ENCODE peak calls at places on chromosomes 12 and 14, in five cellular contexts. X is HEK293T, L is A549, P is HepG2, F is IMR-90. H is an unnamed sample.

GRCh38 chr12:124746649-124747425 is 116.8 kb downstream of the SCARB1 start:
- DNase-seq in X (no peak), L (no peak), P (no peak), F (no peak), H (no peak)

GRCh38 chr12:39389399-39390150 is 53.3 kb downstream of the KIF21A start:
- DNase-seq in X (no peak), L (no peak), P (no peak), F (no peak), H (no peak)

GRCh38 chr12:103839893-103840292 is 1.1 kb downstream of the NT5DC3 start:
- DNase-seq in X (no peak), L (no peak), P (no peak), F (no peak), H (no peak)

GRCh38 chr14:85535316-85535715 is 5.4 kb downstream of the FLRT2 start:
- DNase-seq in X (no peak), L (no peak), P (no peak), F (no peak), H (no peak)

GRCh38 chr12:41264281-41264680 is 76.2 kb downstream of the PDZRN4 start:
- DNase-seq in X (no peak), L (peak; percentile 6), P (peak; percentile 3), F (no peak), H (no peak)

GRCh38 chr12:51874486-51874885 is 13.4 kb upstream of the ANKRD33 start:
- DNase-seq in X (no peak), L (no peak), P (no peak), F (no peak), H (no peak)

GRCh38 chr14:58066115-58066514 is 85.9 kb downstream of the ARMH4 start:
- DNase-seq in X (no peak), L (no peak), P (no peak), F (no peak), H (no peak)

GRCh38 chr14:104891121-104891551 is 26.1 kb downstream of the CEP170B start:
- DNase-seq in X (no peak), L (no peak), P (no peak), F (no peak), H (no peak)

GRCh38 chr12:91319071-91319760 is 136.6 kb upstream of the DCN start:
- DNase-seq in X (no peak), L (no peak), P (no peak), F (no peak), H (no peak)

GRCh38 chr14:56122306-56122705 is 4.1 kb downstream of the PELI2 start:
- DNase-seq in X (no peak), L (no peak), P (no peak), F (peak; percentile 17), H (no peak)

GRCh38 chr12:119797090-119797489 is 80.0 kb downstream of the CIT start:
- DNase-seq in X (no peak), L (no peak), P (no peak), F (no peak), H (no peak)

GRCh38 chr14:64758711-64759554 is 54.7 kb downstream of the PLEKHG3 start:
- DNase-seq in X (no peak), L (peak; percentile 82), P (peak; percentile 72), F (peak; percentile 97), H (no peak)

GRCh38 chr12:49059063-49059384 is 1.6 kb downstream of the KMT2D start:
- DNase-seq in X (no peak), L (no peak), P (no peak), F (no peak), H (no peak)

GRCh38 chr14:101354726-101355125 is 206.6 kb upstream of the DIO3 start:
- DNase-seq in X (no peak), L (no peak), P (no peak), F (no peak), H (no peak)

GRCh38 chr12:87812711-87813110 is 216.5 kb downstream of the C12orf50 start:
- DNase-seq in X (no peak), L (no peak), P (no peak), F (no peak), H (no peak)

GRCh38 chr12:69070319-69071090 is 137.5 kb upstream of the CPM start:
- DNase-seq in X (peak; percentile 72), L (peak; percentile 70), P (peak; percentile 56), F (peak; percentile 71), H (no peak)

GRCh38 chr14:103857256-103857655 is 9.9 kb upstream of the PPP1R13B start:
- DNase-seq in X (no peak), L (no peak), P (no peak), F (no peak), H (no peak)

GRCh38 chr14:104700747-104701215 is 11.4 kb downstream of the INF2 start:
- DNase-seq in X (no peak), L (no peak), P (no peak), F (no peak), H (no peak)

GRCh38 chr14:69038449-69039286 is 59.6 kb upstream of the ACTN1 start:
- DNase-seq in X (peak; percentile 34), L (peak; percentile 77), P (no peak), F (peak; percentile 88), H (no peak)

GRCh38 chr12:88063375-88063774 is 34.2 kb upstream of the C12orf50 start:
- DNase-seq in X (no peak), L (no peak), P (no peak), F (peak; percentile 18), H (no peak)

GRCh38 chr12:116187158-116187511 is 90.4 kb downstream of the MED13L start:
- DNase-seq in X (no peak), L (no peak), P (no peak), F (no peak), H (no peak)

GRCh38 chr14:70555890-70556289 is 21.1 kb upstream of the ADAM20 start:
- DNase-seq in X (no peak), L (no peak), P (no peak), F (peak; percentile 25), H (no peak)

DNA sequence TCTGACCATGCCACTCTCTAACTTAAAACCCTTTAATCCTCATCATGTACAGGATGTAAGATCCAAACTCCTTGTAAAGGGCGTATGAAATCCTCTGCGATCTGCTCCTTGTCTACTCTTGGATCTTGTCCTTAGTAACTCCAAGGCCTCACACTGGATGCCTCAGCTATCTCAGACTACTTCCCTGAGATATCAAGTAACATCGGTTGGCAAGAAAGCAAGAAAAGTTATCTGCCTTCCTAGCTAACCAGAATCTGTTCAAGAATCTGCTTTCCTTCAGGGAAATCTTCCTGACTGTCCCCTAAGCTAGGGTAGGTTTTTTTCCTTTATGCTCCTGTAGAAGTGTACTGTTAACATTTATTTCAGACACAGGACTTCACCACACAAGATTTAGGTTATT is 82.6 kb downstream of the TAOK3 start:
- DNase-seq in X (no peak), L (no peak), P (no peak), F (peak; percentile 87), H (no peak)
- TF ChIP-seq BHLHE40 in X (no peak), L (no peak), P (no peak), F (no peak), H (no peak)

DNA sequence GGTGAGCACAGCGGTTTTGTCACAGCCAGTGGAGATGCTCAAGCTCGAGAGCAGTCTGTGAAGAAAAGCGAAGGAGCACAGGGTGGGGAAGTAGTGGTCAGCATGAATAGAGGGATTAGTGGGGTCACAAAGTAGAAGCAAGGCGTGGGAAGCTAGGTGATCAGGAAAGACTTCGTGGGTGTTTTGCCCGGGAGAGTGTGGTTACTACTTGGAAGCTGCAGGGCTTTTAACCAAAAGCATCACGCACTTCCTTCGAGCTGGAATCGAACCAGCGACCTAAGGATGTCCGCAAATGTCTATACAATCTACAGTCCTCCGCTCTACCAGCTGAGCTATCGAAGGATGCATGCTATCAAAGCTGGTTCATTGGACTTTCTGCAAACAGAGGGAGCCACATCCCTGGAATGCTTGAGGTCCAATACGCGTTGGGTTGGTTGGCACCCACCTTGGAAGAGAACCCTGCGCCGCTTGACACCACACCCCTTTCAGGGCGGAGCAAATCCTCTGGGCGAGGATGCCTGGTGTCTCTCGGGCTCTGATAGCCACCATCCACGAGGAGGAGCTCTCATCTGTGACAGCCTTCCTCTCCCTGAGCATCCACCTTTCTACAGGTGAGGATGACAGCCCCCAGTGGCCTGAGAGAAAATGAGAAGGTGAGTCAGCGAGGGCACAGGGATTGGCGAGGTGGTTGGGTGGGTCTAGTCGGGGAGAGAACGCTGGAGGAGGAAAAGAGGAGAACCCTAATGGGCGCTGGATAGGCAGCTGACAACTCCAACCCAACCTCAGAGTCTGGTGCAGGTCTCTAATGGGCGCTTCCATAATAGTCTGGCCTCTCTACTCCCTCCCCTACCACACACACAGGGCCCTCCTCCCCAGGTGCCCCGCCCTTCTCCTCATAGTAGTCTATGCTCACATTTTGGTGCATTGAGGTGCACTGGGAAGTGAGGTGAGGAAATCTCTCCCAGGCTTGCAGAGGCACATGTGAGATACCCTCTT is 16.0 kb upstream of the OR6S1 start:
- DNase-seq in X (peak; percentile 76), L (peak; percentile 92), P (peak; percentile 56), F (peak; percentile 4), H (no peak)
- TF ChIP-seq BHLHE40 in X (no peak), L (no peak), P (no peak), F (no peak), H (no peak)

DNA sequence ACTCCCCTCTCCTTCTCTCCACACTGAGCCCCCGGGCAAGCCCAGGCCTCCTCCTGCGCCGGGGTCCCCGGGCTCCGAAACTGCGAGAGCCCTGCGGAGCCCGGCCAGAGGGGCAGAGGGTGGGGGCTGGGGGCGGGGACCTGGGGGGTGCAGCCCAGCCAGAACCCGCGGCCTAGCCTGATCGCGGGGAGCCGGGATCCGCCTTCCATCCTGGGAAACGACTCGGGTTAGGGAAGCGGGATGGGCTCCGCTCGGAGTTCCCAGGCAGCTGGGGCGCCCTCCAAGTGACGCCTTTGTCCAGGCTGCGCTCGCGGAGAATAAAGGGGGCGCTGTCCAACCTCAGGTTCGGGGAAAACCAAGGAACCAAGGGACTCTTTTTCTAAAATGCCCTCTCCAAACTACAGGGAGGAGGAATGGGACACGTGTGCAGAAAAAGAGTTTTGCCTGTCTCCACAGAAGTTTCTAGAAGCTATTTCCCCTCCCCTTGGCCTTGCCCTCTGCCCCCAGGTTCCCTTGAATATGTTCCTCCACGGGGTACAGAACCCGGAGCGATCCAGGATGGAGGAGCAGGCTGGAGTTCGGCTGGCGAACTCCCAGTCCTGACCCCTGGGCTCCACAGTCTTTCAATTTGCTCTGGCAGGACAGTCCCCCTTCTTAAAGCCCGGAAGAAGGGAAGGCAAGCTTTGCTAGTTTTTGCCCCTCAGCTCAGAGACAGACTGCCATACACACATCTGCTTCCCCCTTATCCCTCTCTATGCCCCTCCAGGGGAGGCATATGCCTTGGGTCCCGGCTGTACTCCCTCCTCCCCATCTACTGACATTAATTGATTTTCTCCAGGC is 13.9 kb downstream of the NKX2-1 start:
- DNase-seq in X (no peak), L (no peak), P (no peak), F (no peak), H (no peak)
- TF ChIP-seq BHLHE40 in X (no peak), L (no peak), P (no peak), F (no peak), H (no peak)

GRCh38 chr14:46940600-46940999 is 289.0 kb upstream of the RPL10L start:
- DNase-seq in X (no peak), L (no peak), P (no peak), F (no peak), H (no peak)
- TF ChIP-seq BHLHE40 in X (no peak), L (no peak), P (no peak), F (no peak), H (no peak)